ENCODE peak calls at places on chromosomes 2 and 18, in four cellular contexts. B, M, Q and S are unnamed samples.

GRCh38 chr2:69221960-69222751 is 164.9 kb downstream of the GFPT1 start:
- DNase-seq in B (no peak), M (peak; percentile 73), Q (no peak), S (no peak)

GRCh38 chr2:72989770-72990556 is 72.6 kb downstream of the EMX1 start:
- DNase-seq in B (no peak), M (peak; percentile 60), Q (no peak), S (no peak)

GRCh38 chr2:200025717-200026116 is 70.3 kb downstream of the MAIP1 start:
- DNase-seq in B (no peak), M (no peak), Q (no peak), S (no peak)

GRCh38 chr2:160613466-160614153 is 120.0 kb upstream of the RBMS1 start:
- DNase-seq in B (no peak), M (peak; percentile 90), Q (no peak), S (no peak)

GRCh38 chr2:67322361-67323001 is 74.7 kb upstream of the ETAA1 start:
- DNase-seq in B (peak; percentile 15), M (peak; percentile 58), Q (peak; percentile 83), S (peak; percentile 57)

GRCh38 chr2:179486969-179487752 is 222.5 kb upstream of the SESTD1 start:
- DNase-seq in B (no peak), M (no peak), Q (no peak), S (no peak)

GRCh38 chr2:160522951-160523700 is 29.5 kb upstream of the RBMS1 start:
- DNase-seq in B (no peak), M (peak; percentile 77), Q (no peak), S (no peak)

GRCh38 chr2:197838589-197838988 is 34.2 kb downstream of the PLCL1 start:
- DNase-seq in B (no peak), M (no peak), Q (no peak), S (no peak)

GRCh38 chr2:53740170-53740569 is 27.4 kb upstream of the CHAC2 start:
- DNase-seq in B (peak; percentile 32), M (peak; percentile 50), Q (peak; percentile 46), S (no peak)

GRCh38 chr18:72672364-72673151 is 128.4 kb upstream of the CBLN2 start:
- DNase-seq in B (peak; percentile 28), M (peak; percentile 23), Q (peak; percentile 36), S (peak; percentile 49)

GRCh38 chr2:15779381-15780041 is 160.8 kb upstream of the MYCN start:
- DNase-seq in B (no peak), M (no peak), Q (no peak), S (no peak)

GRCh38 chr2:24577481-24577880 is 86.4 kb downstream of the NCOA1 start:
- DNase-seq in B (peak; percentile 37), M (peak; percentile 14), Q (no peak), S (no peak)

GRCh38 chr2:85990084-85990483 is 101.3 kb upstream of the ST3GAL5 start:
- DNase-seq in B (peak; percentile 29), M (no peak), Q (no peak), S (no peak)

GRCh38 chr2:172704072-172704936 is 31.3 kb upstream of the RAPGEF4 start:
- DNase-seq in B (peak; percentile 45), M (no peak), Q (peak; percentile 42), S (peak; percentile 27)

GRCh38 chr18:44834867-44835469 is 154.3 kb downstream of the SETBP1 start:
- DNase-seq in B (peak; percentile 11), M (no peak), Q (no peak), S (no peak)

GRCh38 chr18:46046126-46046525 is 25.9 kb downstream of the PSTPIP2 start:
- DNase-seq in B (no peak), M (no peak), Q (no peak), S (no peak)

GRCh38 chr2:83582589-83582988 is 876.5 kb downstream of the SUCLG1 start:
- DNase-seq in B (no peak), M (no peak), Q (no peak), S (no peak)

GRCh38 chr2:70094978-70095832 is 7.9 kb downstream of the PCBP1 start:
- DNase-seq in B (no peak), M (peak; percentile 47), Q (peak; percentile 70), S (peak; percentile 81)

GRCh38 chr2:239777219-239777618 is 247.9 kb downstream of the NDUFA10 start:
- DNase-seq in B (no peak), M (no peak), Q (no peak), S (no peak)

GRCh38 chr2:237294509-237294908 is 119.5 kb downstream of the COL6A3 start:
- DNase-seq in B (no peak), M (no peak), Q (no peak), S (no peak)

GRCh38 chr2:69149631-69150215 is 136.7 kb downstream of the ANTXR1 start:
- DNase-seq in B (no peak), M (peak; percentile 78), Q (peak; percentile 27), S (no peak)

GRCh38 chr18:45666520-45666919 is 51.2 kb downstream of the SLC14A2 start:
- DNase-seq in B (no peak), M (no peak), Q (no peak), S (peak; percentile 78)

GRCh38 chr18:7872569-7872968 is 305.5 kb downstream of the PTPRM start:
- DNase-seq in B (no peak), M (peak; percentile 41), Q (peak; percentile 92), S (no peak)

GRCh38 chr2:108586116-108586515 is 51.8 kb downstream of the LIMS1 start:
- DNase-seq in B (no peak), M (peak; percentile 51), Q (no peak), S (no peak)

GRCh38 chr2:101357386-101357785 is 29.9 kb downstream of the CREG2 start:
- DNase-seq in B (no peak), M (no peak), Q (no peak), S (no peak)

GRCh38 chr2:143433158-143433557 is 303.9 kb downstream of the ARHGAP15 start:
- DNase-seq in B (peak; percentile 11), M (no peak), Q (no peak), S (no peak)

GRCh38 chr2:229254206-229254605 is 16.9 kb downstream of the PID1 start:
- DNase-seq in B (no peak), M (no peak), Q (no peak), S (no peak)

GRCh38 chr2:233458031-233458610 is 103.8 kb downstream of the DGKD start:
- DNase-seq in B (no peak), M (no peak), Q (no peak), S (no peak)

GRCh38 chr2:205848601-205849000 is 166.3 kb downstream of the NRP2 start:
- DNase-seq in B (no peak), M (peak; percentile 59), Q (no peak), S (no peak)

GRCh38 chr2:68774569-68775271 is 40.1 kb downstream of the ARHGAP25 start:
- DNase-seq in B (peak; percentile 85), M (peak; percentile 13), Q (no peak), S (peak; percentile 81)

DNA sequence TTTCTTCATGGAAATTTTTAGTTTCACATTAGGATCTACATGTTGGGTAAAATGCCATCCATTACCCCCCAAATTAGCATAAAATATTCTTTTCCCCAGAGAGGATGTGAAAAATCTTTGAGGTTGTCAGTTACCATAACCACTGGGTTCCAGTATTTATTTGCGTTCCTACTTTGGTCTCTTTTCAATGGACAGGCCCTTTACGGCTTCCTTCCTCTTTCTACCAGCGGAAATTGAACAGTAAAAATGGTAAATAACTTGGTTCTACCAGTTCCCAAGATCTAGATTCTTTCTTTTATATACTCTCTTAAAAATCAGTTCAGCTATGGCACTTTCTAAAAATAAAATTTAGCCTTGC is 169.2 kb upstream of the APCDD1 start:
- DNase-seq in B (no peak), M (no peak), Q (no peak), S (no peak)
- H3K4me3 ChIP-seq in B (no peak overlapping the region), M (no peak overlapping the region), Q (no peak overlapping the region), S (no peak overlapping the region)

DNA sequence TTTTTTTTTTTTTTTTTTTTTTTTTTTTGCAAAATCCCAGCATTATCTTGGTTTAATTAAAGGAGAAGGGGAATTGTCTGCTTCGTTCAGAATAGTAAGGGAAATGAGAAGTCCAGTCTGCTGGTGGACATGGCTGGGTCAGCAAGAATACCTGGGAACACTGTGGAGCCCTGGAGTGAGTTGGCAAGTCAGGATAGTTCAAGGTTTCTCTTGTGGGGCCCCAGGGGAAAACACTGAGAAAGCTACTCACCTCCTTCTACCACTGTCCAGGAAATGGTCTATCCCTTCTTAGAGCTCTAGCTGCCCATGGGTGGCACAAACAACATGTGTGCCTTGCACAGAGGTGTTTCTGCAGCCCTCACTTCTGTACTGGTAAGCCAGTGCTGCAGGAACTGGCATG is 169.1 kb upstream of the SIX2 start:
- DNase-seq in B (no peak), M (no peak), Q (no peak), S (no peak)
- H3K4me2 ChIP-seq in B (no peak overlapping the region), M (no peak overlapping the region), Q (no peak overlapping the region), S (no peak overlapping the region)

DNA sequence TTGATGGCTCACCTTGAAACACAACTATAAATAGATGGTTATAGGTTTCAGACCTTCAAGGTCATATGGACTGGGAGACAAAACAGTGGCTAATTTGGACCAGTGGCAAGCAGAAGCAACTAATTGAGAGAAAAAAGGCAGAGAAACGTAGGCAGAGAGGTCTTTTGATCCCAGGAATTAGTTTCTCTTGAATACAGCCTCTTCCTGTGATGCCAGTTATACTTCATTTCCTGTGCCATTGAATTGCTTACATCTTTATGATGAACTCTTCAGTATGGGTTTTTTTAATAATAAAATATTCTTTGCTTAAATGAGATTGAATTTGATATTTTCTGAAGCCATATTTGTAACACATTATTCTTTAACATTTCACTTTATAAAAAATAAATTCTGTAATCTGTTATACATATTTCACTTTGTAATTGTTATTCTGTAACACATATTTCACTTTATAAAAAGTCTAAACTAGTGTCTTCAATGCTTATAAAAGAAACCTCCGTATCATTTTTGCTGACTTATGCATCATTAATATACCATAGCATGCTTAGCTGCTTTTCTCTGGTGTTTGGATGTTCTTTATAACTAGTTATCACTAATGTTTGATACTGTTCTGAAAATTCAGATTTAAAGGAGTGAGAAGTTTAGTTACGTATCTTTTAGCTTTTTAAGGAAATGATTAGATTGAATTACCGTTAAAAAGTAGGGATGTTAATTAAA is 8.9 kb downstream of the VAPA start:
- DNase-seq in B (no peak), M (no peak), Q (no peak), S (no peak)
- H3K4me3 ChIP-seq in B (no peak overlapping the region), M (no peak overlapping the region), Q (no peak overlapping the region), S (no peak overlapping the region)

GRCh38 chr2:45904931-45905642 is 253.6 kb downstream of the PRKCE start:
- DNase-seq in B (no peak), M (peak; percentile 49), Q (no peak), S (no peak)
- H3K4me2 ChIP-seq in B (no peak overlapping the region), M (no peak overlapping the region), Q (no peak overlapping the region), S (peak overlapping the region; percentile 33)

DNA sequence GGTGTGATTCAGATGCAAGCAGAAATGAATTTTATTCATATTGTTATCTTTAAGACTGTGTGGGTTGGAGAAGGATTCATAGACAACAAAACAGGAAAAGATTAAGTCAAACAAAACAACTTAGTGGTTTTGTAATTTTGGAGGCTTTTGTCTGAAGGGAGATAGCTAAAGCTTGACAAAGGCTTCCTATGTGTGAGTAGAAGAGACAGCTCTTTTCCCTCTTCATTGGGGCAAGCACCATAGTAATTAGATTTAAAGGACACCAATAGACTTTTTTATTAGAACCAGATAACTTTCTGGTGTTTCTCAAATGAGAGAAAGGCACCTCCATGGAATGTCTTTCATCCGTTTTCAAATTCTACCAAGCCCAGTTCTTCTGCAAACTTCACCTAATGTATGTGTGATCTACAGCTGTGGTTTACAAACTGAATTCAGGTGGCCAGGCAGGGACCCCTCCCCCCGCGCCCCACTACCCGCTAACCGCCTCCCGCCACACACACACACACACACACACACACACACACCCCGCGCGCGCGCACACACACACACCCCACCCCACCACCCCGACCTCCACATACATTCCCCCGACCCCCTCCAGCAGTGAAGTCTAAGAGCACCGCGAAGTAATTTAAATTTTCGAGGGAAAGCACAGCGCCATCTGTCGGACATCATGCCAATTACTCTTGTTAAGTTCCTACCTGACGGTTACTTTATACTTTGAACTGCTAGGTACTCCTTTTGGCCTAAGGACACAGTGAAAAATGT is 31.7 kb upstream of the PPP1R1C start:
- DNase-seq in B (peak; percentile 85), M (peak; percentile 66), Q (peak; percentile 75), S (peak; percentile 79)
- H3K4me3 ChIP-seq in B (peak overlapping the region; percentile 40), M (peak overlapping the region; percentile 40), Q (peak overlapping the region; percentile 46), S (peak overlapping the region; percentile 48)